ENCODE peak calls at places on chromosome 3, in six cellular contexts. G is fibroblast of mammary gland, Y is body of pancreas, N is suprapubic skin, O is AG04450, I is SK-N-SH. K is an unnamed sample.

GRCh38 chr3:112709929-112710328 is 69.0 kb upstream of the CCDC80 start:
- DNase-seq in G (no peak), Y (no peak), N (no peak), O (no peak), I (no peak), K (no peak)

GRCh38 chr3:52880047-52880446 is 17.3 kb downstream of the STIMATE start:
- DNase-seq in G (no peak), Y (no peak), N (no peak), O (no peak), I (no peak), K (no peak)

GRCh38 chr3:103706671-103707070 is 1271.9 kb downstream of the ZPLD1 start:
- DNase-seq in G (no peak), Y (no peak), N (no peak), O (no peak), I (no peak), K (no peak)

GRCh38 chr3:47976135-47976758 is 40.0 kb downstream of the MAP4 start:
- DNase-seq in G (no peak), Y (no peak), N (no peak), O (no peak), I (no peak), K (no peak)

GRCh38 chr3:79032686-79033318 is 735.0 kb downstream of the ROBO1 start:
- DNase-seq in G (peak; percentile 69), Y (no peak), N (no peak), O (peak; percentile 13), I (peak; percentile 51), K (peak; percentile 83)

GRCh38 chr3:43685921-43686320 is 4.8 kb upstream of the ABHD5 start:
- DNase-seq in G (no peak), Y (no peak), N (no peak), O (no peak), I (no peak), K (no peak)

GRCh38 chr3:24060055-24060454 is 115.0 kb downstream of the NR1D2 start:
- DNase-seq in G (peak; percentile 74), Y (no peak), N (no peak), O (no peak), I (no peak), K (peak; percentile 42)

GRCh38 chr3:19531426-19531825 is 383.1 kb downstream of the KCNH8 start:
- DNase-seq in G (no peak), Y (no peak), N (no peak), O (no peak), I (no peak), K (no peak)

GRCh38 chr3:16928386-16929132 is 43.8 kb downstream of the PLCL2 start:
- DNase-seq in G (peak; percentile 30), Y (no peak), N (no peak), O (no peak), I (no peak), K (no peak)

GRCh38 chr3:63441262-63441661 is 163.2 kb downstream of the SYNPR start:
- DNase-seq in G (no peak), Y (no peak), N (no peak), O (no peak), I (no peak), K (no peak)

GRCh38 chr3:156902916-156903315 is 76.8 kb downstream of the LEKR1 start:
- DNase-seq in G (no peak), Y (no peak), N (no peak), O (no peak), I (no peak), K (no peak)

GRCh38 chr3:159948423-159949140 is 40.1 kb upstream of the IL12A start:
- DNase-seq in G (peak; percentile 51), Y (no peak), N (no peak), O (no peak), I (no peak), K (no peak)

GRCh38 chr3:190088890-190089289 is 31.8 kb downstream of the P3H2 start:
- DNase-seq in G (no peak), Y (no peak), N (no peak), O (no peak), I (no peak), K (peak; percentile 36)

GRCh38 chr3:141368925-141369794 is 856 bp downstream of the ZBTB38 start:
- DNase-seq in G (peak; percentile 95), Y (no peak), N (no peak), O (no peak), I (no peak), K (peak; percentile 95)

GRCh38 chr3:163939926-163940325 is 1138.4 kb downstream of the SI start:
- DNase-seq in G (peak; percentile 22), Y (no peak), N (no peak), O (no peak), I (no peak), K (no peak)

GRCh38 chr3:155019576-155019975 is 60.5 kb upstream of the MME start:
- DNase-seq in G (peak; percentile 50), Y (no peak), N (no peak), O (peak; percentile 10), I (no peak), K (peak; percentile 32)

GRCh38 chr3:151581046-151581445 is 120.2 kb upstream of the IGSF10 start:
- DNase-seq in G (peak; percentile 46), Y (no peak), N (no peak), O (no peak), I (no peak), K (no peak)

GRCh38 chr3:87247086-87247781 is 20.1 kb downstream of the CHMP2B start:
- DNase-seq in G (peak; percentile 37), Y (no peak), N (no peak), O (no peak), I (no peak), K (no peak)

GRCh38 chr3:146536681-146537080 is 7.7 kb downstream of the PLSCR1 start:
- DNase-seq in G (no peak), Y (no peak), N (no peak), O (no peak), I (no peak), K (peak; percentile 91)

GRCh38 chr3:119304201-119304713 is 10.1 kb downstream of the ARHGAP31 start:
- DNase-seq in G (peak; percentile 56), Y (no peak), N (no peak), O (no peak), I (no peak), K (peak; percentile 64)

GRCh38 chr3:79011821-79012529 is 755.8 kb downstream of the ROBO1 start:
- DNase-seq in G (no peak), Y (no peak), N (no peak), O (no peak), I (no peak), K (no peak)

GRCh38 chr3:172312711-172313110 is 135.5 kb downstream of the GHSR start:
- DNase-seq in G (no peak), Y (no peak), N (no peak), O (no peak), I (no peak), K (no peak)

GRCh38 chr3:188306435-188306980 is 152.6 kb downstream of the LPP start:
- DNase-seq in G (no peak), Y (no peak), N (no peak), O (no peak), I (no peak), K (no peak)

GRCh38 chr3:125039897-125040175 is 16.0 kb downstream of the HEG1 start:
- DNase-seq in G (peak; percentile 29), Y (no peak), N (no peak), O (no peak), I (no peak), K (peak; percentile 39)

GRCh38 chr3:40022267-40022827 is 212.9 kb downstream of the MYRIP start:
- DNase-seq in G (no peak), Y (no peak), N (no peak), O (no peak), I (no peak), K (no peak)

GRCh38 chr3:134803051-134803505 is 8.0 kb downstream of the EPHB1 start:
- DNase-seq in G (no peak), Y (no peak), N (no peak), O (no peak), I (no peak), K (no peak)

GRCh38 chr3:53320697-53321096 is 26.6 kb downstream of the DCP1A start:
- DNase-seq in G (peak; percentile 55), Y (no peak), N (no peak), O (no peak), I (no peak), K (no peak)

GRCh38 chr3:195744437-195744836 is 23.7 kb downstream of the MUC20 start:
- DNase-seq in G (no peak), Y (no peak), N (no peak), O (no peak), I (no peak), K (no peak)

GRCh38 chr3:195746751-195747150 is 26.0 kb downstream of the MUC20 start:
- DNase-seq in G (no peak), Y (no peak), N (no peak), O (no peak), I (no peak), K (no peak)

GRCh38 chr3:195748661-195749060 is 27.9 kb downstream of the MUC20 start:
- DNase-seq in G (no peak), Y (no peak), N (no peak), O (no peak), I (peak; percentile 38), K (no peak)

GRCh38 chr3:195750797-195751520 is 30.2 kb downstream of the MUC20 start:
- DNase-seq in G (no peak), Y (no peak), N (no peak), O (no peak), I (peak; percentile 15), K (no peak)

DNA sequence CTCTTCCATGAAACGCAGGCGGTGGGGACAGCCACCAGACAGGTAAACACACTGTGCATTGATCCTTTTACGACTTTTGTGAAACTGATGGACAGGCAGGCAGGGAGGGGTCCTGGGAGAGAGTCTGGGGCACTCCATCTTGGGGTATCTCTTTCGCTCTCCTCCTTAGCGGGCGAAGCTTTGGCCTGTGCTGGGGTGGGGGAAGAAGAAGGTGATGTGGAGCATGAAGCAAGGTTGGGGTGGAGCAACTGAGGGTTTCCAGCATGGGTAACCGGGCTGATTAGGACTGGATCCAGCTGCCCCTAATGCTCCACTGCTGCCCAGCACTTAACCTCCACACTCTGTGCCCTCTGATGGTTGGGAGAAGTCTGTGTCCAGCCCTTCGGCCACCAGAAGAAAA is 25.6 kb downstream of the MUC20 start:
- DNase-seq in G (no peak), Y (no peak), N (no peak), O (no peak), I (no peak), K (no peak)
- TF ChIP-seq CTCF in G (no peak), Y (no peak), N (no peak), O (no peak), I (no peak), K (no peak)

DNA sequence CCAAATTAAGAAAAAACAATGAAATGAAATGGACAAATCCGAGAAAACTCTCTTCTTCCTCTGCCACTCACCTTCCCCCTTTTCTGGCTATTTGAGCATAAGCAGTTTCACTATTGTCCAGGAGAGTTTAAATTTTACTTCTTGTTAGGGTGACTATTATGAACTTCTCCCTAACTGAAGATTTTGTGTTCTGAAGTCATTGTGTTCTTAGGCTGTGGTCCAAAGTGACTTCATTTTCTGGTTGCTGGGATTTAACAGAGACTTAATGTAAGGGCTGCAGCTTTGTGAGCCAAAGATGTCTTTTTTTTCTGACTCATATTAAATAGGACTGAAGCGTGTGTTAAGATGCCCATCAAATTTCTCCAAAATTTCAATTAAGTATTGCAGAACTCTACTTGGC is 46.5 kb upstream of the FSTL1 start:
- DNase-seq in G (peak; percentile 98), Y (no peak), N (no peak), O (peak; percentile 78), I (no peak), K (peak; percentile 87)
- H3K4me3 ChIP-seq in G (peak overlapping the region; percentile 26), Y (no peak overlapping the region), N (no peak overlapping the region), O (peak overlapping the region; percentile 7), I (peak overlapping the region; percentile 3), K (no peak overlapping the region)

GRCh38 chr3:31692714-31693113 is 160.0 kb downstream of the STT3B start:
- DNase-seq in G (no peak), Y (no peak), N (no peak), O (no peak), I (no peak), K (no peak)
- TF ChIP-seq CTCF in G (no peak), Y (no peak), N (no peak), O (no peak), I (no peak), K (no peak)

GRCh38 chr3:4949659-4950058 is 29.6 kb upstream of the BHLHE40 start:
- DNase-seq in G (peak; percentile 36), Y (no peak), N (no peak), O (no peak), I (no peak), K (peak; percentile 43)
- H3K4me3 ChIP-seq in G (no peak overlapping the region), Y (no peak overlapping the region), N (no peak overlapping the region), O (no peak overlapping the region), I (no peak overlapping the region), K (no peak overlapping the region)

K was measured in cardiac fibroblast.